ENCODE peak calls at places on chromosomes 2 and 18, in five cellular contexts. One of them, this sample, is unnamed.

GRCh38 chr18:47594621-47595086 is 335.8 kb downstream of the SMAD2 start:
- DNase-seq in sigmoid colon: no peak
- DNase-seq in HCT116: no peak
- DNase-seq in lower leg skin: peak
- DNase-seq in prostate gland: no peak
- DNase-seq in this sample: no peak

GRCh38 chr18:58201728-58202405 is 157.8 kb downstream of the NEDD4L start:
- DNase-seq in sigmoid colon: no peak
- DNase-seq in HCT116: no peak
- DNase-seq in lower leg skin: no peak
- DNase-seq in prostate gland: no peak
- DNase-seq in this sample: no peak

GRCh38 chr2:235940330-235940729 is 227.9 kb downstream of the GBX2 start:
- DNase-seq in sigmoid colon: peak
- DNase-seq in HCT116: no peak
- DNase-seq in lower leg skin: peak
- DNase-seq in prostate gland: no peak
- DNase-seq in this sample: peak

GRCh38 chr18:69648486-69648885 is 247.8 kb downstream of the DOK6 start:
- DNase-seq in sigmoid colon: no peak
- DNase-seq in HCT116: no peak
- DNase-seq in lower leg skin: no peak
- DNase-seq in prostate gland: no peak
- DNase-seq in this sample: no peak

GRCh38 chr2:177397501-177398289 is 5.1 kb downstream of the AGPS start:
- DNase-seq in sigmoid colon: peak
- DNase-seq in HCT116: no peak
- DNase-seq in lower leg skin: no peak
- DNase-seq in prostate gland: no peak
- DNase-seq in this sample: no peak

GRCh38 chr18:38790786-38791185 is 1225.2 kb upstream of the CELF4 start:
- DNase-seq in sigmoid colon: no peak
- DNase-seq in HCT116: no peak
- DNase-seq in lower leg skin: no peak
- DNase-seq in prostate gland: no peak
- DNase-seq in this sample: no peak

GRCh38 chr2:235723811-235724465 is 230.1 kb downstream of the AGAP1 start:
- DNase-seq in sigmoid colon: peak
- DNase-seq in HCT116: no peak
- DNase-seq in lower leg skin: no peak
- DNase-seq in prostate gland: no peak
- DNase-seq in this sample: no peak

GRCh38 chr2:218223046-218223445 is 6.1 kb downstream of the ARPC2 start:
- DNase-seq in sigmoid colon: no peak
- DNase-seq in HCT116: no peak
- DNase-seq in lower leg skin: no peak
- DNase-seq in prostate gland: no peak
- DNase-seq in this sample: no peak

GRCh38 chr18:48340502-48340901 is 68.7 kb downstream of the ZBTB7C start:
- DNase-seq in sigmoid colon: no peak
- DNase-seq in HCT116: no peak
- DNase-seq in lower leg skin: no peak
- DNase-seq in prostate gland: no peak
- DNase-seq in this sample: no peak

GRCh38 chr2:3739313-3739712 is 35.9 kb downstream of the DCDC2C start:
- DNase-seq in sigmoid colon: no peak
- DNase-seq in HCT116: no peak
- DNase-seq in lower leg skin: peak
- DNase-seq in prostate gland: no peak
- DNase-seq in this sample: no peak

GRCh38 chr2:1406434-1406833 is 6.8 kb upstream of the TPO start:
- DNase-seq in sigmoid colon: no peak
- DNase-seq in HCT116: no peak
- DNase-seq in lower leg skin: no peak
- DNase-seq in prostate gland: no peak
- DNase-seq in this sample: no peak

GRCh38 chr18:78986018-78986481 is 6.4 kb downstream of the SALL3 start:
- DNase-seq in sigmoid colon: no peak
- DNase-seq in HCT116: peak
- DNase-seq in lower leg skin: peak
- DNase-seq in prostate gland: peak
- DNase-seq in this sample: no peak

GRCh38 chr2:28356095-28356911 is 36.4 kb upstream of the FOSL2 start:
- DNase-seq in sigmoid colon: peak
- DNase-seq in HCT116: no peak
- DNase-seq in lower leg skin: peak
- DNase-seq in prostate gland: peak
- DNase-seq in this sample: peak

GRCh38 chr2:159613515-159614336 is 2.6 kb downstream of the BAZ2B start:
- DNase-seq in sigmoid colon: no peak
- DNase-seq in HCT116: no peak
- DNase-seq in lower leg skin: no peak
- DNase-seq in prostate gland: no peak
- DNase-seq in this sample: no peak

GRCh38 chr2:109699646-109700045 is 85.5 kb downstream of the SOWAHC start:
- DNase-seq in sigmoid colon: peak
- DNase-seq in HCT116: no peak
- DNase-seq in lower leg skin: no peak
- DNase-seq in prostate gland: no peak
- DNase-seq in this sample: no peak

GRCh38 chr18:50726960-50727589 is 92.7 kb downstream of the MRO start:
- DNase-seq in sigmoid colon: no peak
- DNase-seq in HCT116: no peak
- DNase-seq in lower leg skin: no peak
- DNase-seq in prostate gland: no peak
- DNase-seq in this sample: no peak

GRCh38 chr2:144322379-144322778 is 197.5 kb downstream of the ZEB2 start:
- DNase-seq in sigmoid colon: no peak
- DNase-seq in HCT116: no peak
- DNase-seq in lower leg skin: no peak
- DNase-seq in prostate gland: no peak
- DNase-seq in this sample: no peak

GRCh38 chr2:129055829-129056228 is 737.2 kb upstream of the HS6ST1 start:
- DNase-seq in sigmoid colon: no peak
- DNase-seq in HCT116: no peak
- DNase-seq in lower leg skin: no peak
- DNase-seq in prostate gland: no peak
- DNase-seq in this sample: no peak

GRCh38 chr2:129605654-129606053 is 373.8 kb upstream of the RAB6C start:
- DNase-seq in sigmoid colon: no peak
- DNase-seq in HCT116: no peak
- DNase-seq in lower leg skin: no peak
- DNase-seq in prostate gland: no peak
- DNase-seq in this sample: no peak

GRCh38 chr2:152448621-152449020 is 113.6 kb downstream of the FMNL2 start:
- DNase-seq in sigmoid colon: no peak
- DNase-seq in HCT116: no peak
- DNase-seq in lower leg skin: no peak
- DNase-seq in prostate gland: no peak
- DNase-seq in this sample: no peak

GRCh38 chr2:1972428-1972827 is 228.1 kb upstream of the PXDN start:
- DNase-seq in sigmoid colon: peak
- DNase-seq in HCT116: no peak
- DNase-seq in lower leg skin: no peak
- DNase-seq in prostate gland: peak
- DNase-seq in this sample: no peak

GRCh38 chr2:170159060-170159459 is 18.9 kb upstream of the MYO3B start:
- DNase-seq in sigmoid colon: no peak
- DNase-seq in HCT116: no peak
- DNase-seq in lower leg skin: no peak
- DNase-seq in prostate gland: no peak
- DNase-seq in this sample: no peak

GRCh38 chr2:204453730-204454167 is 91.5 kb upstream of the PARD3B start:
- DNase-seq in sigmoid colon: peak
- DNase-seq in HCT116: no peak
- DNase-seq in lower leg skin: no peak
- DNase-seq in prostate gland: no peak
- DNase-seq in this sample: no peak

GRCh38 chr18:65943268-65943667 is 192.5 kb downstream of the CDH7 start:
- DNase-seq in sigmoid colon: no peak
- DNase-seq in HCT116: no peak
- DNase-seq in lower leg skin: no peak
- DNase-seq in prostate gland: no peak
- DNase-seq in this sample: no peak

GRCh38 chr18:36064027-36064808 is 3.1 kb downstream of the RPRD1A start:
- DNase-seq in sigmoid colon: no peak
- DNase-seq in HCT116: no peak
- DNase-seq in lower leg skin: no peak
- DNase-seq in prostate gland: no peak
- DNase-seq in this sample: no peak

GRCh38 chr2:229445501-229446294 is 174.6 kb upstream of the PID1 start:
- DNase-seq in sigmoid colon: peak
- DNase-seq in HCT116: no peak
- DNase-seq in lower leg skin: no peak
- DNase-seq in prostate gland: no peak
- DNase-seq in this sample: no peak

GRCh38 chr2:144004742-144005141 is 515.2 kb downstream of the ZEB2 start:
- DNase-seq in sigmoid colon: no peak
- DNase-seq in HCT116: no peak
- DNase-seq in lower leg skin: no peak
- DNase-seq in prostate gland: no peak
- DNase-seq in this sample: no peak

GRCh38 chr2:36596397-36596796 is 1.6 kb downstream of the FEZ2 start:
- DNase-seq in sigmoid colon: no peak
- DNase-seq in HCT116: no peak
- DNase-seq in lower leg skin: no peak
- DNase-seq in prostate gland: no peak
- DNase-seq in this sample: no peak

GRCh38 chr18:5895886-5896740 is 791 bp upstream of the TMEM200C start:
- DNase-seq in sigmoid colon: peak
- DNase-seq in HCT116: no peak
- DNase-seq in lower leg skin: peak
- DNase-seq in prostate gland: no peak
- DNase-seq in this sample: peak

GRCh38 chr2:180358458-180358857 is 351.4 kb upstream of the CWC22 start:
- DNase-seq in sigmoid colon: no peak
- DNase-seq in HCT116: no peak
- DNase-seq in lower leg skin: no peak
- DNase-seq in prostate gland: no peak
- DNase-seq in this sample: no peak

GRCh38 chr2:41947701-41948396 is 100.0 kb upstream of the PKDCC start:
- DNase-seq in sigmoid colon: no peak
- DNase-seq in HCT116: no peak
- DNase-seq in lower leg skin: peak
- DNase-seq in prostate gland: no peak
- DNase-seq in this sample: no peak

GRCh38 chr2:186551323-186552050 is 38.4 kb upstream of the ITGAV start:
- DNase-seq in sigmoid colon: no peak
- DNase-seq in HCT116: no peak
- DNase-seq in lower leg skin: no peak
- DNase-seq in prostate gland: no peak
- DNase-seq in this sample: no peak

GRCh38 chr2:161166538-161167409 is 6.5 kb downstream of the TANK start:
- DNase-seq in sigmoid colon: no peak
- DNase-seq in HCT116: peak
- DNase-seq in lower leg skin: no peak
- DNase-seq in prostate gland: no peak
- DNase-seq in this sample: no peak

GRCh38 chr2:218805627-218806026 is 23.7 kb downstream of the CYP27A1 start:
- DNase-seq in sigmoid colon: no peak
- DNase-seq in HCT116: no peak
- DNase-seq in lower leg skin: no peak
- DNase-seq in prostate gland: peak
- DNase-seq in this sample: no peak

GRCh38 chr2:200637886-200638285 is 52.1 kb downstream of the AOX1 start:
- DNase-seq in sigmoid colon: no peak
- DNase-seq in HCT116: no peak
- DNase-seq in lower leg skin: no peak
- DNase-seq in prostate gland: no peak
- DNase-seq in this sample: no peak

GRCh38 chr2:157509755-157510154 is 65.9 kb upstream of the CYTIP start:
- DNase-seq in sigmoid colon: no peak
- DNase-seq in HCT116: no peak
- DNase-seq in lower leg skin: no peak
- DNase-seq in prostate gland: no peak
- DNase-seq in this sample: no peak

GRCh38 chr2:165568361-165568760 is 98.9 kb downstream of the CSRNP3 start:
- DNase-seq in sigmoid colon: no peak
- DNase-seq in HCT116: no peak
- DNase-seq in lower leg skin: no peak
- DNase-seq in prostate gland: no peak
- DNase-seq in this sample: no peak
- TF ChIP-seq POLR2A in sigmoid colon: no peak
- TF ChIP-seq POLR2A in HCT116: no peak
- TF ChIP-seq POLR2A in lower leg skin: no peak
- TF ChIP-seq POLR2A in prostate gland: no peak
- TF ChIP-seq POLR2A in this sample: no peak

GRCh38 chr18:22465859-22466602 is 48.3 kb upstream of the CTAGE1 start:
- DNase-seq in sigmoid colon: peak
- DNase-seq in HCT116: peak
- DNase-seq in lower leg skin: no peak
- DNase-seq in prostate gland: peak
- DNase-seq in this sample: peak
- TF ChIP-seq POLR2A in sigmoid colon: no peak
- TF ChIP-seq POLR2A in HCT116: no peak
- TF ChIP-seq POLR2A in lower leg skin: no peak
- TF ChIP-seq POLR2A in prostate gland: no peak
- TF ChIP-seq POLR2A in this sample: no peak

GRCh38 chr2:27247893-27248292 is 15.0 kb downstream of the SLC30A3 start:
- DNase-seq in sigmoid colon: no peak
- DNase-seq in HCT116: no peak
- DNase-seq in lower leg skin: no peak
- DNase-seq in prostate gland: no peak
- DNase-seq in this sample: no peak
- TF ChIP-seq POLR2A in sigmoid colon: no peak
- TF ChIP-seq POLR2A in HCT116: no peak
- TF ChIP-seq POLR2A in lower leg skin: no peak
- TF ChIP-seq POLR2A in prostate gland: no peak
- TF ChIP-seq POLR2A in this sample: no peak

DNA sequence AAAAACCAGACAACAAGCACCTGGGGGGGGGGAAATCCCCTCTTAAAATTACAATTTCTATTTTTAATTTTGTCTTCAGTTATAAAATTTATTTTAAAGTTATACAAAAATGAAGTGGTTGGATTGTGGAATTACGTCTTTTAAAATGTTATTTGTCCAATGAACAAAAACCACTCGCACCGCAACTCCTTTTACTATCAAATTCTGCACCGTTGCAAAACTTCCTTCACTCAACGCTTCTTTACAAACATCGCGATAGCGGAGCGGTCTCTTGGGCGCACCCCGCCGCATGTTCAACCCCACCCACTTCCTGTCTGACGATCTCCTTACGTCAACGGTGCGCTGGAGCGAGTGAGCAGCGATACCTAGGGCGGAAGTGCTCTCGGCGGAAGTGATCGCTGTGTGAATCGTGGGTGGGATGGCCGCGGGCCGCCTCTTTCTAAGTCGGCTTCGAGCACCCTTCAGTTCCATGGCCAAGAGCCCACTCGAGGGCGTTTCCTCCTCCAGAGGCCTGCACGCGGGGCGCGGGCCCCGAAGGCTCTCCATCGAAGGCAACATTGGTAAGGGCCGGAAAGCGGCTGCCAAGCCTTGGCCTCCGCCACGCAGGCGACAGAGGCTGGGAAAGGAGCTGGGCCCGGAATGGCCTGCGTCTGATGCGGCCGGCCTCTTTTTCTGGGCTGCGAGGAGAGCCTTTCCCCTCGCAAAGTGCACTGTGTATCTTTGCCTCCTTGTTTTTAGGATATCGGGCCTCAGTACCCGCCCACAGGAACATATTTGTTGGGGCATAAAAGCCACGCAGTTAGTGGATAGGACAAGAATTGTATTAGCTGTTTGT is at the start of gene DGUOK:
- DNase-seq in sigmoid colon: peak
- DNase-seq in HCT116: peak
- DNase-seq in lower leg skin: peak
- DNase-seq in prostate gland: peak
- DNase-seq in this sample: peak
- TF ChIP-seq POLR2A in sigmoid colon: peak
- TF ChIP-seq POLR2A in HCT116: no peak
- TF ChIP-seq POLR2A in lower leg skin: peak
- TF ChIP-seq POLR2A in prostate gland: peak
- TF ChIP-seq POLR2A in this sample: peak

This sample was measured in H54.